ENCODE peak calls at places on chromosomes 7 and 10, in nine cellular contexts. R is adrenal gland, B is ascending aorta, X is right lobe of liver, U is Panc1, D is PC-3, J is upper lobe of right lung, V is lower lobe of right lung, L is kidney epithelial cell. I is an unnamed sample.

GRCh38 chr10:106506509-106507265 is 657.8 kb downstream of the SORCS1 start:
- DNase-seq in R (no peak), B (no peak), X (no peak), U (no peak), D (peak; percentile 85), J (no peak), V (no peak), L (no peak), I (no peak)

GRCh38 chr7:74083117-74083876 is at the start of gene LIMK1:
- DNase-seq in R (peak; percentile 82), B (peak; percentile 89), X (peak; percentile 85), U (no peak), D (peak; percentile 75), J (peak; percentile 91), V (peak; percentile 87), L (no peak), I (no peak)

GRCh38 chr10:73806176-73806950 is 5.0 kb downstream of the NDST2 start:
- DNase-seq in R (no peak), B (no peak), X (peak; percentile 41), U (no peak), D (no peak), J (peak; percentile 47), V (no peak), L (no peak), I (no peak)

GRCh38 chr7:28418311-28418710 is 6.0 kb downstream of the CREB5 start:
- DNase-seq in R (no peak), B (no peak), X (no peak), U (no peak), D (no peak), J (no peak), V (no peak), L (no peak), I (no peak)

GRCh38 chr7:85090138-85090537 is 96.7 kb downstream of the SEMA3D start:
- DNase-seq in R (no peak), B (no peak), X (no peak), U (no peak), D (no peak), J (no peak), V (no peak), L (no peak), I (no peak)

GRCh38 chr7:40584667-40585433 is 450.0 kb downstream of the SUGCT start:
- DNase-seq in R (no peak), B (no peak), X (no peak), U (no peak), D (peak; percentile 67), J (no peak), V (no peak), L (no peak), I (no peak)

GRCh38 chr7:45259966-45260646 is 102.5 kb downstream of the RAMP3 start:
- DNase-seq in R (peak; percentile 56), B (no peak), X (peak; percentile 76), U (peak; percentile 24), D (peak; percentile 67), J (peak; percentile 81), V (peak; percentile 77), L (no peak), I (no peak)

GRCh38 chr7:103148994-103149807 is at the start of gene NAPEPLD:
- DNase-seq in R (peak; percentile 93), B (peak; percentile 94), X (peak; percentile 95), U (peak; percentile 69), D (peak; percentile 83), J (peak; percentile 94), V (peak; percentile 92), L (no peak), I (peak; percentile 54)

GRCh38 chr7:88321694-88322093 is 15.0 kb upstream of the STEAP4 start:
- DNase-seq in R (no peak), B (no peak), X (no peak), U (no peak), D (no peak), J (no peak), V (no peak), L (no peak), I (no peak)

GRCh38 chr10:101241840-101242707 is 12.8 kb upstream of the LBX1 start:
- DNase-seq in R (no peak), B (no peak), X (peak; percentile 79), U (no peak), D (no peak), J (peak; percentile 73), V (no peak), L (no peak), I (no peak)

GRCh38 chr7:11858026-11858425 is 26.0 kb upstream of the THSD7A start:
- DNase-seq in R (no peak), B (no peak), X (no peak), U (no peak), D (no peak), J (no peak), V (no peak), L (no peak), I (no peak)

GRCh38 chr7:32161708-32162107 is 91.5 kb upstream of the PDE1C start:
- DNase-seq in R (no peak), B (no peak), X (no peak), U (no peak), D (peak; percentile 41), J (no peak), V (no peak), L (no peak), I (peak; percentile 77)

GRCh38 chr7:108525327-108525984 is 479 bp downstream of the PNPLA8 start:
- DNase-seq in R (no peak), B (no peak), X (peak; percentile 92), U (peak; percentile 61), D (peak; percentile 69), J (no peak), V (no peak), L (peak; percentile 45), I (peak; percentile 13)

GRCh38 chr7:108528183-108528712 is 2.3 kb upstream of the PNPLA8 start:
- DNase-seq in R (no peak), B (no peak), X (no peak), U (no peak), D (peak; percentile 92), J (no peak), V (no peak), L (peak; percentile 18), I (no peak)

GRCh38 chr7:108525985-108526767 is at the start of gene PNPLA8:
- DNase-seq in R (peak; percentile 100), B (peak; percentile 100), X (peak; percentile 100), U (peak; percentile 99), D (peak; percentile 98), J (peak; percentile 100), V (peak; percentile 100), L (peak; percentile 95), I (peak; percentile 97)

GRCh38 chr7:108529341-108529740 is 3.4 kb upstream of the PNPLA8 start:
- DNase-seq in R (no peak), B (no peak), X (no peak), U (no peak), D (peak; percentile 29), J (no peak), V (no peak), L (no peak), I (no peak)

DNA sequence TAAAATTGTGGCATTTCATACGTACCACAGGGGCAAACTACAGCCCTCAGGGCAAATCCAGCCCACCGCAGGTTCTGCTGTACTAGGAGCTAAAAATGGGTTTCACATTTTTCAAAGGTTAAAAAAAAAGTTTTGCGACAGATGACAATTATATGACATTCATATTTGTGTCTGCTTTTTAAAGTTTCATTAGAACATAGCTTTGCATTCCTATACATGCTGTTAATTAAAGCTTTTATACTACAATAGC is 758 bp upstream of the PNPLA8 start:
- DNase-seq in R (no peak), B (no peak), X (no peak), U (no peak), D (no peak), J (no peak), V (no peak), L (no peak), I (no peak)
- TF ChIP-seq CTCF in R (no peak), B (no peak), X (no peak), U (no peak), D (no peak), J (no peak), V (no peak), L (no peak), I (no peak)

DNA sequence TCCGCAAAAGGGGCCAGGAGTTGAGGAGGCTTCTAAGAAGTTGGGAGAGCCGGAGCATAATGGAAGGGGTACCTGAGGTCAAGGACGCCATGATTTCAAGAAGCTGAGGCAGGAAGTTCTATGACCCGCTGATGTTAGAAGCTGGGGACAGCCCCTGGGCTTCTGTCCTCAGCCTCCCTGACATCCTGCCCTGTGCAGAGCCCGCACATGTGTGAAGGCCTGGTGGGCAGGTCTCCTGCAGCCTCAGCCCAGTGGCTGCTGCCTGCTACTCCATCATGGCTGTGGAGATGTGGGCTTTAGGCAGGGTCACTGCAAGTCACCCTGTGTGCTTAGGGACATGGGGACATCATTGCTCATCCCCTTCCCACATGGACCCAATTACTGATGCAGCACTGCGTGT is 53.8 kb upstream of the PCBD1 start:
- DNase-seq in R (no peak), B (no peak), X (no peak), U (no peak), D (no peak), J (no peak), V (no peak), L (no peak), I (no peak)
- H3K36me3 ChIP-seq in R (no peaks in the 10 kb centered on the region), B (no peaks in the 10 kb centered on the region), X (no peaks in the 10 kb centered on the region), U (no peaks in the 10 kb centered on the region), D (no peaks in the 10 kb centered on the region), J (no peaks in the 10 kb centered on the region), V (no peaks in the 10 kb centered on the region), L (no peaks in the 10 kb centered on the region), I (no peaks in the 10 kb centered on the region)

DNA sequence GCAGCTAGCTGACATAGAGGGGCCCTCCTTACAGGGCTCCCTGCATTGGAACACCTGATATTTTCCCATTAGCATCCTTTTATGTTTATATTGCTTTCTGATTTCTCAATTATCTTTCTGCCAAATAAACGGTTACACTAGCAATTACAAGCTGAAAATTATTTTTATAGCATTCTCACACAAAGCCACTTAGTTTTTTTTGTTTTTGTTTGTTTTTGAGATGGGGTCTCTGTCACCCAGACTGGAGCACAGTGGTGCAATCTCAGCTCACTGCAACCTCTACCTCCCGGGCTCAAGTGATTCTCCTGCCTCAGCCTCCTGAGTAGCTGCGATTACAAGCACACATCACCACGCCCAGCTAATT is 9.9 kb upstream of the ZC3HAV1 start:
- DNase-seq in R (no peak), B (no peak), X (no peak), U (no peak), D (no peak), J (no peak), V (no peak), L (no peak), I (no peak)
- H3K4me3 ChIP-seq in R (no peak overlapping the region), B (no peak overlapping the region), X (no peak overlapping the region), U (no peak overlapping the region), D (no peak overlapping the region), J (no peak overlapping the region), V (no peak overlapping the region), L (no peak overlapping the region), I (no peak overlapping the region)

DNA sequence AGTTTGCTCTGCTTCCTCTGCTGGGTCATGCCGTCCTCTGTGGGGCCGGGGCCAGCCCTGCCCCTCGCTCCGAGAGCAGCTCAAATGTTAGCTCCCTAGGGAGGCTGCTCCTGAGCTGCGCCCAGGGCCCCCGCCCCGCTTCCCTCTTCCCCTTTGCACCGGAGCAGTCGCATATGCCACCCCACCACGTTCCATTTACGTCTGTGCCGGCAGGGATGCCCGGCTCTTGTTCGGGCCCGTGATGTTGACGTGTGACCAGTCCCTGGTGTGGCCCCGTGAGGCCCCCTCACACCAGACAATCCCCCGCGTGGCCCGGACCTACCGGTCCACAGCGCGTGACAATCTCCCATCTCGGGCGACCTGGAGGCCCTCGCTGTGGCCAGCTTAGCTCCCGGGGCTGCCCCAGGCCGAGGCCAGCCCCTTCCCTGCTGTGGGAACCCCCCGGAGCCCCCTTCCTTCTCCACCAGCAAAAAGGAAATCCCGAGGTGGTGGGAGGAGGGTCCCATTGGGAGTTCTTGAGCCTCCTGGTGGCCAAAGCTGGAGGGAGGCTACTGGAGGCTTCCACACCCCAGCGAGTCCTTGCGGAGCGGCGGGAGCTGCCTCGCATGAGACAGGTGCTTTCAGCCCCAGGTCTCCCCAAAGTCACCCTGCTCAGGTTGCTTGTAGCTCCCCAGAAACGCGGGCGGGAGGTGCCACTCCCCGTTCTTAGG is 15.2 kb downstream of the FAM20C start:
- DNase-seq in R (no peak), B (no peak), X (no peak), U (no peak), D (no peak), J (no peak), V (no peak), L (no peak), I (no peak)
- TF ChIP-seq CTCF in R (no peak), B (no peak), X (no peak), U (no peak), D (peak; percentile 27), J (no peak), V (no peak), L (peak; percentile 35), I (peak; percentile 32)